ENCODE peak calls at places on chromosomes 3 and 15, in six cellular contexts. J is glutamatergic neuron, W is astrocyte of the cerebellum, G is lower lobe of right lung, I is GM20000, Y is cardiac muscle cell. U is an unnamed sample.

GRCh38 chr3:195807681-195808121 is 4.0 kb downstream of the MUC4 start:
- DNase-seq in J (no peak), W (no peak), G (no peak), I (no peak), Y (no peak), U (no peak)

GRCh38 chr15:75195122-75195765 is 6.4 kb upstream of the C15orf39 start:
- DNase-seq in J (peak), W (no peak), G (no peak), I (no peak), Y (peak), U (no peak)

GRCh38 chr15:39118510-39118909 is 462.4 kb upstream of the THBS1 start:
- DNase-seq in J (no peak), W (peak), G (no peak), I (no peak), Y (peak), U (peak)

GRCh38 chr3:115062412-115062956 is 84.6 kb downstream of the ZBTB20 start:
- DNase-seq in J (no peak), W (peak), G (no peak), I (no peak), Y (peak), U (no peak)

GRCh38 chr3:180680097-180680430 is 775 bp upstream of the CCDC39 start:
- DNase-seq in J (no peak), W (peak), G (no peak), I (peak), Y (peak), U (no peak)

GRCh38 chr3:189331002-189331418 is 159.2 kb downstream of the TPRG1 start:
- DNase-seq in J (no peak), W (peak), G (no peak), I (no peak), Y (no peak), U (no peak)

GRCh38 chr3:42507252-42507651 is 4.8 kb downstream of the VIPR1 start:
- DNase-seq in J (peak), W (no peak), G (peak), I (no peak), Y (no peak), U (no peak)

GRCh38 chr3:171506743-171507319 is 46.6 kb upstream of the TNIK start:
- DNase-seq in J (no peak), W (no peak), G (no peak), I (no peak), Y (peak), U (no peak)

GRCh38 chr15:36632196-36632595 is 52.8 kb downstream of the CDIN1 start:
- DNase-seq in J (no peak), W (no peak), G (no peak), I (no peak), Y (peak), U (no peak)

GRCh38 chr3:40137586-40138295 is 171.8 kb upstream of the EIF1B start:
- DNase-seq in J (no peak), W (peak), G (no peak), I (no peak), Y (peak), U (peak)

GRCh38 chr15:73538123-73538522 is 95.1 kb downstream of the NPTN start:
- DNase-seq in J (no peak), W (no peak), G (no peak), I (no peak), Y (no peak), U (no peak)

GRCh38 chr3:159872374-159873109 is 116.1 kb upstream of the IL12A start:
- DNase-seq in J (no peak), W (peak), G (no peak), I (no peak), Y (peak), U (peak)

GRCh38 chr3:197686899-197687298 is 49.8 kb downstream of the RUBCN start:
- DNase-seq in J (no peak), W (no peak), G (no peak), I (no peak), Y (no peak), U (no peak)

GRCh38 chr15:59687831-59688230 is 1.3 kb downstream of the BNIP2 start:
- DNase-seq in J (no peak), W (no peak), G (no peak), I (peak), Y (peak), U (no peak)

GRCh38 chr3:170726976-170727661 is 141.2 kb upstream of the SLC7A14 start:
- DNase-seq in J (no peak), W (peak), G (no peak), I (no peak), Y (peak), U (no peak)

GRCh38 chr3:197555281-197556261 is at the start of gene BDH1:
- DNase-seq in J (peak), W (no peak), G (peak), I (peak), Y (peak), U (no peak)

GRCh38 chr3:143236226-143236964 is 116.8 kb downstream of the CHST2 start:
- DNase-seq in J (no peak), W (no peak), G (no peak), I (no peak), Y (no peak), U (no peak)

GRCh38 chr3:193772389-193772788 is 179.4 kb downstream of the OPA1 start:
- DNase-seq in J (no peak), W (no peak), G (no peak), I (no peak), Y (no peak), U (no peak)

GRCh38 chr3:13657660-13658435 is 108.9 kb downstream of the FBLN2 start:
- DNase-seq in J (peak), W (no peak), G (peak), I (peak), Y (peak), U (no peak)

GRCh38 chr3:18351069-18351628 is 74.0 kb downstream of the SATB1 start:
- DNase-seq in J (no peak), W (no peak), G (no peak), I (no peak), Y (peak), U (no peak)

GRCh38 chr3:185308126-185308754 is 54.4 kb upstream of the EHHADH start:
- DNase-seq in J (peak), W (peak), G (no peak), I (peak), Y (peak), U (no peak)

GRCh38 chr15:57797608-57798267 is 91.2 kb downstream of the POLR2M start:
- DNase-seq in J (no peak), W (no peak), G (no peak), I (no peak), Y (no peak), U (no peak)

GRCh38 chr15:69659454-69660050 is 206.9 kb downstream of the RPLP1 start:
- DNase-seq in J (no peak), W (no peak), G (no peak), I (no peak), Y (no peak), U (no peak)

GRCh38 chr15:63858881-63859280 is 25.1 kb upstream of the HERC1 start:
- DNase-seq in J (no peak), W (no peak), G (no peak), I (no peak), Y (peak), U (no peak)

GRCh38 chr15:61011576-61012336 is 217.3 kb downstream of the RORA start:
- DNase-seq in J (no peak), W (no peak), G (no peak), I (no peak), Y (no peak), U (no peak)

GRCh38 chr15:33309602-33310276 is 1.0 kb upstream of the RYR3 start:
- DNase-seq in J (peak), W (no peak), G (no peak), I (peak), Y (peak), U (no peak)

GRCh38 chr3:173913985-173914421 is 516.5 kb downstream of the NLGN1 start:
- DNase-seq in J (no peak), W (peak), G (no peak), I (no peak), Y (no peak), U (no peak)

GRCh38 chr3:79380581-79380980 is 387.2 kb downstream of the ROBO1 start:
- DNase-seq in J (no peak), W (no peak), G (no peak), I (no peak), Y (no peak), U (no peak)

GRCh38 chr15:84057714-84058331 is 177.8 kb upstream of the GOLGA6L4 start:
- DNase-seq in J (no peak), W (no peak), G (no peak), I (no peak), Y (no peak), U (no peak)

GRCh38 chr15:78672285-78673003 is 31.4 kb upstream of the CHRNB4 start:
- DNase-seq in J (no peak), W (no peak), G (no peak), I (no peak), Y (no peak), U (no peak)

GRCh38 chr3:196726788-196727675 is 12.6 kb upstream of the PAK2 start:
- DNase-seq in J (no peak), W (no peak), G (no peak), I (no peak), Y (peak), U (no peak)

GRCh38 chr15:69357773-69358765 is 56.1 kb upstream of the KIF23 start:
- DNase-seq in J (no peak), W (peak), G (peak), I (no peak), Y (peak), U (no peak)

GRCh38 chr3:138944136-138944658 is 2.7 kb downstream of the FOXL2 start:
- DNase-seq in J (no peak), W (no peak), G (no peak), I (no peak), Y (no peak), U (no peak)

GRCh38 chr3:100600181-100601042 is 9.0 kb upstream of the ADGRG7 start:
- DNase-seq in J (no peak), W (no peak), G (no peak), I (no peak), Y (no peak), U (no peak)

GRCh38 chr3:100602506-100603444 is 6.6 kb upstream of the ADGRG7 start:
- DNase-seq in J (no peak), W (no peak), G (no peak), I (peak), Y (peak), U (no peak)

GRCh38 chr3:100606894-100607512 is 2.4 kb upstream of the ADGRG7 start:
- DNase-seq in J (no peak), W (no peak), G (no peak), I (no peak), Y (no peak), U (no peak)

GRCh38 chr3:100605358-100605757 is 4.0 kb upstream of the ADGRG7 start:
- DNase-seq in J (no peak), W (no peak), G (no peak), I (no peak), Y (no peak), U (no peak)

GRCh38 chr3:100603449-100603848 is 6.0 kb upstream of the ADGRG7 start:
- DNase-seq in J (no peak), W (peak), G (no peak), I (peak), Y (peak), U (no peak)
- TF ChIP-seq CTCF in J (no peak), W (peak), G (peak), I (no peak), Y (peak), U (peak)

GRCh38 chr3:58564054-58564453 is 13.1 kb downstream of the FAM107A start:
- DNase-seq in J (no peak), W (no peak), G (no peak), I (no peak), Y (no peak), U (no peak)

GRCh38 chr3:58563386-58564035 is 13.7 kb downstream of the FAM107A start:
- DNase-seq in J (no peak), W (no peak), G (no peak), I (no peak), Y (no peak), U (no peak)

GRCh38 chr3:58559586-58559985 is 17.6 kb downstream of the FAM107A start:
- DNase-seq in J (no peak), W (no peak), G (no peak), I (no peak), Y (no peak), U (no peak)

GRCh38 chr3:58562498-58562897 is 14.7 kb downstream of the FAM107A start:
- DNase-seq in J (no peak), W (no peak), G (no peak), I (no peak), Y (no peak), U (no peak)

GRCh38 chr3:58560771-58561311 is 16.4 kb downstream of the FAM107A start:
- DNase-seq in J (no peak), W (peak), G (no peak), I (no peak), Y (peak), U (peak)
- TF ChIP-seq CTCF in J (no peak), W (peak), G (no peak), I (no peak), Y (peak), U (peak)

DNA sequence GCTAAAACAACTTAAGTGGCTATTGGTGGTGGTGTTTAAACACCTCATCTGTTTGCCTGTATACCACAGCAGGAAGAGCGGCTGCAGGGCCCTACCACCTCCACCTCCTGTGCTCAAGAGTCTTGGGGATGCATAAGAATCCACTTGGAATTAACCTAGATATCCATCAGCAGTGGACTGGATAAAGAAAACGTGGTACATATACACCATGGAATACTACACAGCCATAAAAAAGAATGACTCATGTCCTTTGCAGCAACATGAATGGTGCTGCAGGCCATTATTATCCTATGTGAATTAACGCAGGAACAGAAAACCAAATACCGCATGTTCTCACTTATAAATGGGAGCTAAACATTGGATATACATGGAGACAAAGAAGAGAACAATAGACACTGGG is 76.8 kb downstream of the SETMAR start:
- DNase-seq in J (no peak), W (no peak), G (no peak), I (no peak), Y (no peak), U (no peak)
- TF ChIP-seq CTCF in J (no peak), W (no peak), G (no peak), I (no peak), Y (no peak), U (no peak)

GRCh38 chr3:186717039-186717457 is at the start of gene KNG1:
- DNase-seq in J (no peak), W (no peak), G (no peak), I (no peak), Y (no peak), U (no peak)

GRCh38 chr3:186719945-186720739 is 3.0 kb downstream of the KNG1 start:
- DNase-seq in J (no peak), W (no peak), G (no peak), I (no peak), Y (peak), U (no peak)

GRCh38 chr3:186724911-186725310 is 7.8 kb downstream of the KNG1 start:
- DNase-seq in J (no peak), W (no peak), G (no peak), I (no peak), Y (no peak), U (no peak)

GRCh38 chr3:186722457-186722856 is 5.3 kb downstream of the KNG1 start:
- DNase-seq in J (no peak), W (no peak), G (no peak), I (no peak), Y (peak), U (no peak)
- TF ChIP-seq CTCF in J (no peak), W (no peak), G (no peak), I (no peak), Y (peak), U (peak)

DNA sequence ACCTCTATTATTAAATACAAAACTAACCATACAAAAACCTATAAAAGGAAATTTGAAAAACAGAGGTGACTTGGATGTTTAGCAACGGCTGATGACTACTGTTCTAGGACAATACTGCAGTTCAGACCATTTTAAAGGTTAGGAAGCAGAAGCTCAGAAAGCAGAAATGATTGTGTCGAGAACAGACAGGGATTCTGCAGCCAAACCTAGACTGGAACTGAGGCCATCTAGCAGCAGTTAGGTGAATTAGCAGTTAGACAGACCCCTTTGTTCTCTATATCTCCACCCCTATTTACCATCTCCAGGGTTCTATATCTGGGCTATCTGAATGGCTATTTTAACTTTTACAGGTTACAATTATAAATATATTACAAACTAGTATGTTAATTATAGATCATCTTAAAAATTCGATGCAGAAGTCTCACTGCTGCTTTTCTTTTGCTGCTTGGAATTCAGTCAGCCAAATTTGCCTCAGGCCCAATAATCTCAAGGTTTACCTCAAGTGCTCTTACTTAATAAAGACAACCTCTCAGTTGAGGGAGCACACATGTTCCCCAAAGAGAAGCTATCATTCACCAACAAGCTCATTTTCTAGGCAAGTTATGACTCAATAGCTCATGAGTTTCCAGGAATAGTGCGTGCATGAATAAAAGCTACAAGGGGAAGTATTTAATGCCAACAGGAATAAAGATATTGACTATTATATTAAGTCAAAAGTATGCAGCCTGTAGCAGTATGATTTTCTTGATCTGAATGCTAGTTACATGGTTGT is 9.3 kb upstream of the IL1RAP start:
- DNase-seq in J (no peak), W (no peak), G (no peak), I (no peak), Y (no peak), U (no peak)
- TF ChIP-seq CTCF in J (no peak), W (peak), G (peak), I (no peak), Y (no peak), U (no peak)

GRCh38 chr3:187662848-187663407 is 7.3 kb downstream of the SST start:
- DNase-seq in J (no peak), W (no peak), G (no peak), I (no peak), Y (no peak), U (no peak)
- TF ChIP-seq CTCF in J (no peak), W (no peak), G (no peak), I (no peak), Y (no peak), U (no peak)

DNA sequence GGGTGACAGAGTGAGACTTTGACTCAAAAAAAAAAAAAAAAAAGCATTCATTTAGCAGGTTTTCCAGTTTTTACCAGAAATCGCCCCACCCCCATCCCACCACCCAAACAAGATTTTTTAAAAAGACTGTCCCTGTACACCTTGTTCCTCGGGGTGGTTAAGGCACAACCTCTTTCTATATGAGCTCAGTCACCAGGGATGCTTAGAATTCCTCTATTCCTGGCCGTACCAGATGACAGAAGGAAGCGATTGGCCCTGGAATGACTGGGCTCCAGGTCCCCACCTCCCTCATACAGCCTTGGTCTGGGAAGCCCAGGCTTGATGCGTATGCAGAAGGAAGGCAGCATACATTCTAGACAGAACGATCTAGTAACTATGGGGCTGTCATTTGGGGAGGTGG is 25.6 kb downstream of the IDH2 start:
- DNase-seq in J (no peak), W (no peak), G (no peak), I (no peak), Y (no peak), U (no peak)
- TF ChIP-seq CTCF in J (no peak), W (no peak), G (no peak), I (no peak), Y (no peak), U (no peak)

DNA sequence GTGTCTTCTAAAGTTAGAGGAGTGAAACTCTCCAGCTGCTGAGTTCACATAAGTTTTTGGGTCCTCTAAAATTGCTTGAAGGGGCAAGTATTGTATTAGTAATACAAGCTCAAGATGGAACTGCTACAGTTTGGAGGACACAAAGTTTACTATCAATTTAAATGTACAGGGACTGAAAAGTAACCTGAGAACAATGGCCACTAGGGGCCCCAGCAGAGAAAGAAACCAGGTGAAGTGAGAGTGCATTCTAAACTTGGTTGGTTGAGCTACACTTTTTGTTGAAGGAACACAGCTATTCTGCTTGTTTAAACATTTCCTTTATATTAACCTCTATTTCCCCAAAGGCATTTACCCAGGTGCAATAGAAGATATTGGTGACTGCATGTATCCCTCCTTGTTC is 755.5 kb downstream of the GBE1 start:
- DNase-seq in J (no peak), W (no peak), G (no peak), I (no peak), Y (no peak), U (no peak)
- TF ChIP-seq CTCF in J (no peak), W (no peak), G (no peak), I (no peak), Y (no peak), U (no peak)

DNA sequence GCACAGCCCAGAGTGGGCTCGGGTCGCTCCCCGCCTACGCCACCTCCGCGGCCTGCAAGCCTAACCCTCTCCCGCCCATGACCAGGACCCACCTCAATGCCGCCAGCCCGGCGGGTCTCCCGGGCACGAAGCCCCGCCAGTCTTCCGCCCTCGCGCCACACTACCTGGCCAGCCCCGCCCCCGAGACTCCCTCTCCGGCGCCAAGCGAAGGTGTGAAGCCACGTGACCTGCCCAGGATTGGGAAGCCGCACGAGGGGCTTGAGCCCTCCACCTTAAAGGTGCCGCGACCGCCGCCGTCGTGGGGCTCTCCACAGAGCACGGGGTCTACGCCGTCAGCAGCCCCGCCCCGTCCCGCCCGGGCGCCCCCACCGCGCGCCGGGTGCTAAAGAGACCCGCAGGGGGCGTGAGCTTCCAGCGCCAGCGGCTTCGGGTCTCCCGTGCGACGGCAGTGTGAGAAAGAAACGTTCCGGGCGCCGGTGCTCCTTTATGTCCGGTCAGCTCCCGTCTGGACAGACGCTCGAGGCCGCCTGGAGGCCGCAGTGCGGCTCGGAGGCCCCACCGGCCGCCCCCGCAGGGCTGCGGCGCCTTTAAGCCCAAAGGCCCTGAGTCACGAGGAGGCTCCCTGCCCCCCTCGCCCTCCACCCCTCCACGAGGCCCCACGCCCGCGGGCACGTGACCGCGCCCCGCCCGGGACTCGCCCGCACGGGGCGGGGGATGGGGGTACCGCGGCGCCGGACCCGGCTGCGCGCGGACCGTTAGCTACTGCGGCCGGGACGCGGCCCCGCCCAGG is at the start of gene CPEB1:
- DNase-seq in J (peak), W (no peak), G (peak), I (peak), Y (peak), U (no peak)
- TF ChIP-seq CTCF in J (peak), W (no peak), G (peak), I (no peak), Y (peak), U (peak)